ENCODE peak calls at places on chromosomes 7 and 10, in six cellular contexts. One of them, this sample, is unnamed.
A peak's percentile ranks its signal among the peaks of the same experiment; 100 is the strongest.

GRCh38 chr10:112958275-112958995 is 8.4 kb downstream of the TCF7L2 start:
- DNase-seq in cardiac fibroblast: peak; percentile 88
- DNase-seq in uterus: no peak
- DNase-seq in left lung: no peak
- DNase-seq in PC-3: peak; percentile 62
- DNase-seq in colonic mucosa: no peak
- DNase-seq in this sample: peak; percentile 95

GRCh38 chr10:75197906-75198305 is 12.7 kb upstream of the VDAC2 start:
- DNase-seq in colonic mucosa: no peak
- DNase-seq in PC-3: no peak
- DNase-seq in cardiac fibroblast: no peak
- DNase-seq in uterus: no peak
- DNase-seq in left lung: no peak
- DNase-seq in this sample: no peak

GRCh38 chr7:86653919-86654659 is 10.4 kb downstream of the GRM3 start:
- DNase-seq in left lung: peak; percentile 34
- DNase-seq in cardiac fibroblast: peak; percentile 9
- DNase-seq in uterus: no peak
- DNase-seq in PC-3: no peak
- DNase-seq in colonic mucosa: no peak
- DNase-seq in this sample: peak; percentile 6

GRCh38 chr10:125263551-125263950 is 103.2 kb upstream of the CTBP2 start:
- DNase-seq in PC-3: peak; percentile 94
- DNase-seq in colonic mucosa: no peak
- DNase-seq in left lung: no peak
- DNase-seq in cardiac fibroblast: no peak
- DNase-seq in uterus: no peak
- DNase-seq in this sample: no peak

GRCh38 chr10:72800000-72800740 is 93.4 kb upstream of the OIT3 start:
- DNase-seq in left lung: no peak
- DNase-seq in colonic mucosa: no peak
- DNase-seq in PC-3: peak; percentile 54
- DNase-seq in uterus: no peak
- DNase-seq in cardiac fibroblast: peak; percentile 65
- DNase-seq in this sample: peak; percentile 26

GRCh38 chr7:815284-816216 is 16.7 kb upstream of the SUN1 start:
- DNase-seq in left lung: peak; percentile 48
- DNase-seq in uterus: peak; percentile 53
- DNase-seq in cardiac fibroblast: no peak
- DNase-seq in PC-3: peak; percentile 27
- DNase-seq in colonic mucosa: peak; percentile 48
- DNase-seq in this sample: no peak

GRCh38 chr10:5895365-5895764 is 5.3 kb downstream of the FBH1 start:
- DNase-seq in PC-3: no peak
- DNase-seq in cardiac fibroblast: no peak
- DNase-seq in colonic mucosa: no peak
- DNase-seq in uterus: no peak
- DNase-seq in left lung: no peak
- DNase-seq in this sample: no peak

GRCh38 chr10:122504551-122504950 is 43.2 kb downstream of the HTRA1 start:
- DNase-seq in colonic mucosa: peak; percentile 78
- DNase-seq in left lung: peak; percentile 84
- DNase-seq in uterus: peak; percentile 93
- DNase-seq in cardiac fibroblast: peak; percentile 94
- DNase-seq in PC-3: peak; percentile 82
- DNase-seq in this sample: peak; percentile 97

GRCh38 chr7:90709501-90710465 is 113.7 kb downstream of the CDK14 start:
- DNase-seq in cardiac fibroblast: peak; percentile 71
- DNase-seq in uterus: peak; percentile 25
- DNase-seq in left lung: no peak
- DNase-seq in colonic mucosa: no peak
- DNase-seq in PC-3: peak; percentile 28
- DNase-seq in this sample: peak; percentile 70
- H3K4me3 ChIP-seq in cardiac fibroblast: no peak overlapping the region
- H3K4me3 ChIP-seq in uterus: no peak overlapping the region
- H3K4me3 ChIP-seq in left lung: no peak overlapping the region
- H3K4me3 ChIP-seq in colonic mucosa: no peak overlapping the region
- H3K4me3 ChIP-seq in PC-3: no peak overlapping the region
- H3K4me3 ChIP-seq in this sample: no peak overlapping the region

GRCh38 chr7:151736403-151736909 is 140.5 kb downstream of the PRKAG2 start:
- DNase-seq in PC-3: peak; percentile 81
- DNase-seq in left lung: peak; percentile 62
- DNase-seq in uterus: peak; percentile 76
- DNase-seq in cardiac fibroblast: peak; percentile 96
- DNase-seq in colonic mucosa: peak; percentile 34
- DNase-seq in this sample: peak; percentile 98
- TF ChIP-seq CTCF in PC-3: no peak
- TF ChIP-seq CTCF in left lung: no peak
- TF ChIP-seq CTCF in uterus: no peak
- TF ChIP-seq CTCF in cardiac fibroblast: peak; percentile 19
- TF ChIP-seq CTCF in colonic mucosa: no peak
- TF ChIP-seq CTCF in this sample: peak; percentile 72

GRCh38 chr10:114095676-114096331 is 52.1 kb downstream of the ADRB1 start:
- DNase-seq in colonic mucosa: no peak
- DNase-seq in uterus: no peak
- DNase-seq in left lung: no peak
- DNase-seq in cardiac fibroblast: no peak
- DNase-seq in PC-3: no peak
- DNase-seq in this sample: no peak
- H3K4me3 ChIP-seq in colonic mucosa: no peak overlapping the region
- H3K4me3 ChIP-seq in uterus: no peak overlapping the region
- H3K4me3 ChIP-seq in left lung: no peak overlapping the region
- H3K4me3 ChIP-seq in cardiac fibroblast: no peak overlapping the region
- H3K4me3 ChIP-seq in PC-3: no peak overlapping the region
- H3K4me3 ChIP-seq in this sample: no peak overlapping the region

GRCh38 chr10:97321807-97322195 is 2.7 kb downstream of the FRAT1 start:
- DNase-seq in left lung: no peak
- DNase-seq in PC-3: no peak
- DNase-seq in uterus: no peak
- DNase-seq in cardiac fibroblast: no peak
- DNase-seq in colonic mucosa: no peak
- DNase-seq in this sample: no peak

GRCh38 chr10:97320480-97321031 is 1.5 kb downstream of the FRAT1 start:
- DNase-seq in uterus: no peak
- DNase-seq in left lung: peak; percentile 44
- DNase-seq in PC-3: no peak
- DNase-seq in colonic mucosa: peak; percentile 36
- DNase-seq in cardiac fibroblast: no peak
- DNase-seq in this sample: no peak

GRCh38 chr10:97318772-97319651 is at the start of gene FRAT1:
- DNase-seq in uterus: peak; percentile 87
- DNase-seq in PC-3: peak; percentile 80
- DNase-seq in colonic mucosa: peak; percentile 95
- DNase-seq in cardiac fibroblast: peak; percentile 95
- DNase-seq in left lung: peak; percentile 90
- DNase-seq in this sample: peak; percentile 92

GRCh38 chr10:97321032-97321806 is 2.1 kb downstream of the FRAT1 start:
- DNase-seq in cardiac fibroblast: no peak
- DNase-seq in left lung: peak; percentile 53
- DNase-seq in colonic mucosa: peak; percentile 45
- DNase-seq in PC-3: no peak
- DNase-seq in uterus: no peak
- DNase-seq in this sample: no peak

GRCh38 chr10:97319671-97320479 is 804 bp downstream of the FRAT1 start:
- DNase-seq in uterus: peak; percentile 26
- DNase-seq in cardiac fibroblast: no peak
- DNase-seq in colonic mucosa: peak; percentile 69
- DNase-seq in PC-3: peak; percentile 30
- DNase-seq in left lung: peak; percentile 76
- DNase-seq in this sample: peak; percentile 14
- TF ChIP-seq CTCF in uterus: no peak
- TF ChIP-seq CTCF in cardiac fibroblast: no peak
- TF ChIP-seq CTCF in colonic mucosa: no peak
- TF ChIP-seq CTCF in PC-3: peak; percentile 22
- TF ChIP-seq CTCF in left lung: no peak
- TF ChIP-seq CTCF in this sample: no peak

DNA sequence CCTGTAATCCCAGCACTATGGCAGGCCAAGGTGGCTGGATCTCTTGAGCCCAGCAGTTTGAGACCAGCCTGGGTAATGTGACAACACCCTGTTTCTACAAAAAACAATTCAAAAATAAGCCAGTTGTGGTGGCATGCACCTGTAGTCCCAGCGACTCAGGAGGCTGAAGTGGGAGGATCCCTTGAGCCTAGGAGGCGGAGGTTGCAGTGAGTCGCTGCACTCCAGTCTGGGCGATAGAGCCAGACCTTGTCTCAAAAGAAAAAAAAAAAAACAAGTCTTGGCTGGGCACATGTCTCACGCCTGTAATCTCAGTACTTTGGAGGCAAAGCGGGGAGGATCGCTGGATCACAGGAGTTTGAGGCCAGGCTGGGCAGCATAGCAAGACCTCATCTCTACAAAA is 74.6 kb upstream of the PDSS1 start:
- DNase-seq in PC-3: no peak
- DNase-seq in colonic mucosa: no peak
- DNase-seq in cardiac fibroblast: no peak
- DNase-seq in left lung: no peak
- DNase-seq in uterus: no peak
- DNase-seq in this sample: no peak
- H3K4me3 ChIP-seq in PC-3: peak overlapping the region; percentile 46
- H3K4me3 ChIP-seq in colonic mucosa: peak overlapping the region; percentile 49
- H3K4me3 ChIP-seq in cardiac fibroblast: no peak overlapping the region
- H3K4me3 ChIP-seq in left lung: peak overlapping the region; percentile 43
- H3K4me3 ChIP-seq in uterus: no peak overlapping the region
- H3K4me3 ChIP-seq in this sample: no peak overlapping the region

GRCh38 chr10:30387646-30388243 is 38.7 kb upstream of the MTPAP start:
- DNase-seq in cardiac fibroblast: peak; percentile 22
- DNase-seq in PC-3: peak; percentile 90
- DNase-seq in left lung: no peak
- DNase-seq in uterus: no peak
- DNase-seq in colonic mucosa: no peak
- DNase-seq in this sample: no peak

GRCh38 chr10:30386801-30387588 is 37.9 kb upstream of the MTPAP start:
- DNase-seq in colonic mucosa: no peak
- DNase-seq in cardiac fibroblast: no peak
- DNase-seq in uterus: no peak
- DNase-seq in left lung: no peak
- DNase-seq in PC-3: peak; percentile 80
- DNase-seq in this sample: no peak

GRCh38 chr10:30383366-30383765 is 34.3 kb upstream of the MTPAP start:
- DNase-seq in PC-3: no peak
- DNase-seq in left lung: no peak
- DNase-seq in colonic mucosa: no peak
- DNase-seq in cardiac fibroblast: peak; percentile 32
- DNase-seq in uterus: peak; percentile 32
- DNase-seq in this sample: peak; percentile 22

GRCh38 chr10:30384051-30384674 is 35.1 kb upstream of the MTPAP start:
- DNase-seq in cardiac fibroblast: no peak
- DNase-seq in colonic mucosa: no peak
- DNase-seq in uterus: no peak
- DNase-seq in PC-3: no peak
- DNase-seq in left lung: no peak
- DNase-seq in this sample: no peak

GRCh38 chr10:30384791-30385201 is 35.7 kb upstream of the MTPAP start:
- DNase-seq in uterus: no peak
- DNase-seq in PC-3: peak; percentile 68
- DNase-seq in left lung: no peak
- DNase-seq in colonic mucosa: no peak
- DNase-seq in cardiac fibroblast: peak; percentile 32
- DNase-seq in this sample: peak; percentile 75
- TF ChIP-seq CTCF in uterus: no peak
- TF ChIP-seq CTCF in PC-3: peak; percentile 54
- TF ChIP-seq CTCF in left lung: no peak
- TF ChIP-seq CTCF in colonic mucosa: peak; percentile 31
- TF ChIP-seq CTCF in cardiac fibroblast: peak; percentile 53
- TF ChIP-seq CTCF in this sample: peak; percentile 76

GRCh38 chr10:18313626-18314025 is 173.4 kb downstream of the CACNB2 start:
- DNase-seq in uterus: no peak
- DNase-seq in colonic mucosa: no peak
- DNase-seq in cardiac fibroblast: no peak
- DNase-seq in PC-3: no peak
- DNase-seq in left lung: no peak
- DNase-seq in this sample: no peak
- H3K4me3 ChIP-seq in uterus: no peak overlapping the region
- H3K4me3 ChIP-seq in colonic mucosa: no peak overlapping the region
- H3K4me3 ChIP-seq in cardiac fibroblast: no peak overlapping the region
- H3K4me3 ChIP-seq in PC-3: no peak overlapping the region
- H3K4me3 ChIP-seq in left lung: no peak overlapping the region
- H3K4me3 ChIP-seq in this sample: no peak overlapping the region

This sample was measured in choroid plexus epithelial cell.